ENCODE peak calls at places on chromosomes 3 and 15, in ten cellular contexts. E, G, Y, P, X, D, S, R, K and A are unnamed samples.

GRCh38 chr3:131840151-131840797 is 194.5 kb downstream of the CPNE4 start:
- DNase-seq in E (no peak), G (no peak), Y (no peak), P (peak; percentile 7), X (no peak), D (no peak), S (no peak), R (no peak), K (peak; percentile 30), A (no peak)

GRCh38 chr3:172512363-172512762 is 10.9 kb downstream of the TNFSF10 start:
- DNase-seq in E (no peak), G (no peak), Y (no peak), P (no peak), X (peak; percentile 91), D (peak; percentile 59), S (no peak), R (no peak), K (no peak), A (no peak)

GRCh38 chr3:137062250-137062649 is 104.5 kb downstream of the IL20RB start:
- DNase-seq in E (no peak), G (no peak), Y (no peak), P (no peak), X (no peak), D (no peak), S (no peak), R (no peak), K (no peak), A (no peak)

GRCh38 chr3:179149239-179149887 is 1.2 kb downstream of the PIK3CA start:
- DNase-seq in E (no peak), G (no peak), Y (no peak), P (peak; percentile 43), X (no peak), D (peak; percentile 31), S (no peak), R (no peak), K (peak; percentile 36), A (peak; percentile 14)

GRCh38 chr15:38325290-38325990 is 72.8 kb downstream of the SPRED1 start:
- DNase-seq in E (no peak), G (no peak), Y (no peak), P (peak; percentile 36), X (no peak), D (no peak), S (no peak), R (no peak), K (no peak), A (no peak)

GRCh38 chr15:56838085-56838484 is 80.4 kb upstream of the TCF12 start:
- DNase-seq in E (no peak), G (no peak), Y (no peak), P (no peak), X (no peak), D (no peak), S (no peak), R (no peak), K (no peak), A (no peak)

GRCh38 chr3:51691949-51692348 is 14.9 kb upstream of the GRM2 start:
- DNase-seq in E (no peak), G (no peak), Y (no peak), P (no peak), X (no peak), D (no peak), S (no peak), R (no peak), K (no peak), A (no peak)

GRCh38 chr3:101179637-101180036 is 140.7 kb downstream of the IMPG2 start:
- DNase-seq in E (peak; percentile 37), G (no peak), Y (no peak), P (peak; percentile 95), X (no peak), D (no peak), S (no peak), R (no peak), K (peak; percentile 68), A (no peak)

GRCh38 chr3:40845447-40845846 is 320.7 kb downstream of the ZNF621 start:
- DNase-seq in E (peak; percentile 45), G (no peak), Y (no peak), P (no peak), X (no peak), D (no peak), S (no peak), R (no peak), K (no peak), A (no peak)

GRCh38 chr3:100971776-100972175 is 21.4 kb downstream of the ABI3BP start:
- DNase-seq in E (no peak), G (no peak), Y (no peak), P (peak; percentile 40), X (no peak), D (no peak), S (no peak), R (no peak), K (no peak), A (no peak)

GRCh38 chr3:35486295-35486694 is 153.0 kb upstream of the ARPP21 start:
- DNase-seq in E (no peak), G (no peak), Y (no peak), P (no peak), X (no peak), D (no peak), S (no peak), R (no peak), K (no peak), A (no peak)